ENCODE peak calls at places on chromosome 5, in five cellular contexts. D is fibroblast of lung, M is A549, X is IMR-90, I is cardiac muscle cell. K is an unnamed sample.

GRCh38 chr5:143454936-143455516 is 51.5 kb upstream of the NR3C1 start:
- DNase-seq in M (no peak), X (no peak), D (no peak), I (no peak), K (no peak)

GRCh38 chr5:135100011-135100410 is 66.0 kb upstream of the PITX1 start:
- DNase-seq in I (no peak), X (no peak), M (no peak), D (no peak), K (no peak)

GRCh38 chr5:10527281-10527950 is 36.5 kb upstream of the ANKRD33B start:
- DNase-seq in I (no peak), X (peak), D (peak), M (no peak), K (no peak)

GRCh38 chr5:88235828-88236227 is 32.8 kb downstream of the TMEM161B start:
- DNase-seq in X (no peak), D (no peak), M (no peak), I (no peak), K (no peak)

GRCh38 chr5:52024363-52024762 is 641.1 kb downstream of the ISL1 start:
- DNase-seq in M (no peak), D (no peak), X (no peak), I (no peak), K (no peak)

GRCh38 chr5:150339165-150339564 is 18.3 kb upstream of the TCOF1 start:
- DNase-seq in X (no peak), I (peak), M (no peak), D (no peak), K (no peak)

GRCh38 chr5:42595597-42595996 is 161.0 kb upstream of the CCDC152 start:
- DNase-seq in M (no peak), I (peak), D (no peak), X (no peak), K (no peak)

GRCh38 chr5:96936431-96937221 is 746 bp downstream of the LNPEP start:
- DNase-seq in D (peak), M (peak), I (peak), X (peak), K (peak)

GRCh38 chr5:65133473-65134110 is 348.1 kb downstream of the ADAMTS6 start:
- DNase-seq in M (no peak), X (no peak), D (peak), I (no peak), K (no peak)

GRCh38 chr5:140038373-140038957 is 4.6 kb downstream of the NRG2 start:
- DNase-seq in M (no peak), X (peak), I (peak), D (peak), K (no peak)

GRCh38 chr5:168048486-168048885 is 243.0 kb upstream of the WWC1 start:
- DNase-seq in X (no peak), M (no peak), D (no peak), I (no peak), K (no peak)

GRCh38 chr5:65742565-65743231 is 20.7 kb downstream of the NLN start:
- DNase-seq in M (peak), D (peak), X (peak), I (peak), K (no peak)

GRCh38 chr5:82011761-82012160 is 39.9 kb downstream of the ATG10 start:
- DNase-seq in D (peak), X (peak), I (no peak), M (no peak), K (no peak)

GRCh38 chr5:115179068-115179958 is 9.6 kb upstream of the TRIM36 start:
- DNase-seq in X (no peak), M (peak), D (peak), I (peak), K (no peak)

GRCh38 chr5:72556351-72557146 is 49.3 kb upstream of the ZNF366 start:
- DNase-seq in M (peak), I (peak), D (peak), X (peak), K (peak)
- TF ChIP-seq CTCF in M (peak), I (peak), D (peak), X (peak), K (peak)

GRCh38 chr5:119341452-119342349 is 14.1 kb upstream of the TNFAIP8 start:
- DNase-seq in M (no peak), I (no peak), D (no peak), X (no peak), K (peak)
- H3K4me3 ChIP-seq in M (no peak), I (no peak), D (no peak), X (no peak), K (peak)

GRCh38 chr5:30040483-30041116 is 1152.9 kb upstream of the CDH6 start:
- DNase-seq in D (peak), I (peak), X (peak), M (peak), K (no peak)
- TF ChIP-seq CTCF in D (peak), I (peak), X (peak), M (peak), K (peak)

DNA sequence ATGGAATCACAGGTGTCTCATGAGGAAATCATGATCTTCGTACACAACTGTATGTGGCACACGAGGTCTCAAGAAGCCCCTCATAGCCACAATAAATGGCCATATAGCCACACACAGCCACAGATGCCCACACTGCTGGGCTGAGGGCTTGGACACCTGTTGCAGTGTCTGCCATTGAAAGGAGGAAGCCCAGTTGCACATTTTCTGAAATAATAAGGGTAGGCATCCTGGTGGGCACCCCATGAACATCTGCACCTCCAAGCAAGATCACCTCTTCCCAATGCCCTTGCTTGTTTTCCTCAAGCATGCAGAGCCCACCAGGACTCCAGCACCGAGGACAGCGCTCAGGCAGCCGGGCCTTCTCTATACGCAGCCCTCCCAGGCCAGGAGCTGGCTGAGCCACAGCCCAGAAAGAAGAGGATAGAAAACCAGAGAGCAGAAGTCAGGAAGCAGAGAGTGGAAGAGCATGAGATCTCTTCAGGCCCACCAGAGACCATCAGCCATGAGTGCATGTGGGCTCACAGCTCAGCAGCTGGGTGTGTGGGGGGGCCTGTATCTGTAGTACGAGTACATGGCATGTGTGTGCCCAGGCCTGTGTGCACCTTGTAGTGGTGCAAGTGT is 1.0 kb upstream of the ACSL6 start:
- DNase-seq in I (peak), D (peak), M (no peak), X (peak), K (no peak)
- H3K4me3 ChIP-seq in I (no peak), D (no peak), M (no peak), X (no peak), K (no peak)

DNA sequence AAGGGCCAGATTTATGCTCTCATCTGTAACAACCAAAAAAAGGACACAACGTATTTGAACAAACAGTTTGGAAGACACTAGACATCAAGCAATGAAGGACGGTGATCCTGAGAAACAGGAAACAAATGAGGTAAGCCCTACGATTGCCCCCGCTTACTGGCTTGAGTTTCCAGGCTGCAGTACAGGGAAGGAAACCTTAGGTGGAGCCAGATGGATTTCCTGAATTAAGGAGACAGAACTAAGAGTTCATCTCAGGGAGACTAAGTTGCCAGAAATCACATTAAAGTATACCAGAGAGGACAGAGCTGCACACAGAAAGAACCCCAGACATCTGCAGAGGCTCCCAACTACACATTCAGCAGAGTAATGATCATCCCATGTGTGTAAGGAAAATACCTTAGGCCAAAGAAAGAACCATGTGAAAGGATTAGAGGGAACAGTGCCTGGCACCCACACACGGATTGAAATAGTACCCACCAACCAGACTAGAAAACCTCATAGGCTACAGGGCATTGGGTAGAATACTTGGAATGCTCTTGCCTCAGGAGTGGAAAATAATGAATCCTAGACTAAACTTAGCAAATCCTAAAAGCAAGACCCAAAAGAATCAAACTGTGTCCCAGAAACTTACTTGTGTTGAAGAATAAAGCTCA is 99.3 kb upstream of the NIPBL start:
- DNase-seq in I (peak), X (peak), M (peak), D (peak), K (no peak)
- TF ChIP-seq CTCF in I (peak), X (peak), M (peak), D (peak), K (peak)

DNA sequence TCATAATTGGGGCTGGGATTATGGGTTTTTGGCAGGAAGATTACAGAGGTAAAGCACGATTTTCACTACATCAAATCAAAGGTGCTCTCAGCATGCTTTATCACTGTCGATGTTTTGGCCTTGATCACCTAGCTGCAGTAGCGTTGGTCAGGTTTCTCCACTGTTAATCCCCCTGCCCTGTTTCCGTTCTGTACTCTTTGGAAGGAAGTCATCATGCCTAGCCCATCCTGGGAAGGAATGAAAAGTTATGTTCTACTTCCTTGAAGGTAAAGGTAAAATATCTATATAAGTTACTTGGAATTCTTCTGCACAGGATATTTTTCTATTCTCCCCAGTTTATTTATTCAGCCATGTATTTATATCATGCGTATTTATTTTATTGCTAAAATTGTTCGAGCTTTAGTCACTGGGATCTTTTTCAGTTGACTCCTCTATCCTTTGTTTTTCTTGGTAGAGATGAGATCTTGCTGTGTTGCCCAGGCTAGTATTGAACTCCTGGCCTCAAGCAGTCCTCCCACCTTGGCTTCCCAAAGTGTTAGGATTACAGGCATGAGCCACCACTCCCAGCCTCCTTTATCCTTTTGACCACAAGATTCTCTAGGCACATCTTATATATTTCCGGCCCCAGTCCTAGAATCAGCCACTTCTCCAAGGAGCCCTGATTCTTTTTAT is 25.3 kb downstream of the FAF2 start:
- DNase-seq in M (no peak), X (peak), D (peak), I (no peak), K (no peak)
- H3K4me3 ChIP-seq in M (no peak), X (no peak), D (no peak), I (no peak), K (no peak)

GRCh38 chr5:39005566-39006232 is 68.5 kb downstream of the RICTOR start:
- DNase-seq in X (peak), D (no peak), M (peak), I (no peak), K (no peak)
- TF ChIP-seq CTCF in X (no peak), D (peak), M (peak), I (peak), K (peak)

DNA sequence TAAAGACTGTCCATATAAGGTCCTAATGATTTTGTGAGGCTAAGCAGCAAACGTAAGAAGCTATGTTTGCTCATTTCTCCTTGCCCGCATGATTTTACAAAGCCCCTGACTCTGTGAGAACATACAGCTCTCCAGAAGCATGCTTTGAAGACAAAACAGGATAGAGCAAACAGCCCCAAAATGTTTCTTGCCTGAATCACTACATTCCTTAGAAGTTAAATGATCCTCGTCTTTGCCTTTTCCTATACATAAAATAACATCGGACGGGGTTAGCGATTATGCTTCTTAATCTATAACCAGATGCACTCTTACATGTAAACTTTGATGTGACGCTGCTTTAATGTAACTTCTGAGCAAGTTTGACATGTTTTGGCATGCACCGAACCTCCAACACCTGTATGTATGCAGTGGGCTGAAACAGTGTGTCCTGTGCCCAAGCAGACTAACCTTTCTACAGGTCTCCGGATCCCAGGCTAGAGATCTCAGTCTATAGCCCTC is 353.7 kb downstream of the CETN3 start:
- DNase-seq in D (peak), I (no peak), M (no peak), X (peak), K (no peak)
- H3K4me3 ChIP-seq in D (no peak), I (no peak), M (no peak), X (no peak), K (no peak)

K was measured in GM12864.